ENCODE peak calls at places on chromosome 12, in eight cellular contexts. O, T, S, A, W, G, L and Y are unnamed samples.

GRCh38 chr12:15534322-15534721 is 212.0 kb downstream of the PTPRO start:
- DNase-seq in O (no peak), T (peak), S (peak), A (no peak), W (no peak), G (no peak), L (peak), Y (no peak)

GRCh38 chr12:4956054-4956453 is 46.3 kb downstream of the KCNA1 start:
- DNase-seq in O (no peak), T (no peak), S (no peak), A (no peak), W (no peak), G (no peak), L (no peak), Y (peak)

GRCh38 chr12:114919479-114919878 is 235.5 kb upstream of the TBX3 start:
- DNase-seq in O (peak), T (no peak), S (no peak), A (no peak), W (no peak), G (no peak), L (no peak), Y (no peak)

GRCh38 chr12:89468648-89469326 is 55.8 kb downstream of the GALNT4 start:
- DNase-seq in O (no peak), T (no peak), S (peak), A (no peak), W (no peak), G (no peak), L (no peak), Y (no peak)

GRCh38 chr12:131946757-131947156 is 3.0 kb upstream of the EP400 start:
- DNase-seq in O (no peak), T (no peak), S (no peak), A (no peak), W (peak), G (peak), L (no peak), Y (no peak)

GRCh38 chr12:32331133-32331532 is 68.2 kb upstream of the FGD4 start:
- DNase-seq in O (peak), T (peak), S (no peak), A (no peak), W (no peak), G (no peak), L (no peak), Y (peak)

GRCh38 chr12:29710104-29710503 is 73.6 kb downstream of the TMTC1 start:
- DNase-seq in O (no peak), T (no peak), S (no peak), A (peak), W (peak), G (no peak), L (peak), Y (peak)

GRCh38 chr12:46389130-46389616 is 16.6 kb upstream of the SLC38A2 start:
- DNase-seq in O (no peak), T (peak), S (no peak), A (no peak), W (no peak), G (no peak), L (peak), Y (no peak)

GRCh38 chr12:89960607-89961394 is 252.2 kb upstream of the ATP2B1 start:
- DNase-seq in O (no peak), T (peak), S (no peak), A (no peak), W (no peak), G (no peak), L (peak), Y (no peak)

GRCh38 chr12:128180166-128180565 is 86.8 kb upstream of the TMEM132C start:
- DNase-seq in O (no peak), T (no peak), S (no peak), A (no peak), W (no peak), G (no peak), L (no peak), Y (no peak)

GRCh38 chr12:54749191-54749818 is 101.1 kb upstream of the DCD start:
- DNase-seq in O (peak), T (peak), S (peak), A (peak), W (no peak), G (no peak), L (peak), Y (peak)

GRCh38 chr12:108690799-108691153 is 40.5 kb downstream of the CORO1C start:
- DNase-seq in O (no peak), T (no peak), S (no peak), A (no peak), W (no peak), G (no peak), L (no peak), Y (no peak)

DNA sequence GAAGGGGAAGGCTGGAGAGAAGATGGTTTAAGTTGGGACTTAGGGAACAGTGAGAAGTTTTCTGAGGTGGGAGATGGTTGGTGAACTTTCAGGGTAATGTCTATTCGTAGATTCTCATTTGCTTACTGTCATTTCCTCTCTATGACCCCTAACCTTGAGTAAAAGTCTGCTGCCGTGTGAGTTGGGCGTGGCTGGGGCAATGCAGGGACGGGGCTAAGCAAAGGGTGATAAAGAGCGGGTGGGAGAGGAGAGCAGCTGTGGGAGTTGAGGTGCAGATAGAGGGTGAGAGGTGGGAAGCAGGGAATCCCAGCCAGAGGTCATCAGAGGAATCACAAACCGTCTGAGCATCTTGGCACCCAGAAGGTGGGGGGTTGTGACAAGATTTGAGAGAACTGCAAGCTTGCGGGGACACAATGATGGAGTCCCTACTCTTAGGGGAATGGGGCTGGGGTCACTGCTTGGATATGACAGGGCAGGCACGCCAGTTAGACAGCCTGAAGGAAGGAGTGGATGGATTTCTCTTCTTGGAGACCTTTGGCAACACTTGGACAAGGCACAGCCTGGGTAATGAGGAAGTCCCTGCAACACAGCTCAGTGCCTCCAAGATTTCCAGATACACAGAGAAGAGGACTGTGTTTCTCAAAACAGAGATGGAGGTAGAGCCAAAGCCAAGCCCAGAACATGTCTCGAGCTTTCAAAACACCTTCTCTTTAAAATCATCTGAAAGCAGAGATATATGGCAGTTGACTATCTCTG is 45.9 kb upstream of the CTDSP2 start:
- DNase-seq in O (no peak), T (no peak), S (no peak), A (no peak), W (no peak), G (no peak), L (no peak), Y (no peak)
- H3K9ac ChIP-seq in O (no peak), T (no peak), S (no peak), A (no peak), W (no peak), G (no peak), L (no peak), Y (no peak)

GRCh38 chr12:57545809-57546437 is 1.1 kb downstream of the DCTN2 start:
- DNase-seq in O (peak), T (peak), S (no peak), A (no peak), W (no peak), G (no peak), L (no peak), Y (peak)
- H3K27ac ChIP-seq in O (peak), T (peak), S (no peak), A (no peak), W (no peak), G (peak), L (no peak), Y (no peak)

DNA sequence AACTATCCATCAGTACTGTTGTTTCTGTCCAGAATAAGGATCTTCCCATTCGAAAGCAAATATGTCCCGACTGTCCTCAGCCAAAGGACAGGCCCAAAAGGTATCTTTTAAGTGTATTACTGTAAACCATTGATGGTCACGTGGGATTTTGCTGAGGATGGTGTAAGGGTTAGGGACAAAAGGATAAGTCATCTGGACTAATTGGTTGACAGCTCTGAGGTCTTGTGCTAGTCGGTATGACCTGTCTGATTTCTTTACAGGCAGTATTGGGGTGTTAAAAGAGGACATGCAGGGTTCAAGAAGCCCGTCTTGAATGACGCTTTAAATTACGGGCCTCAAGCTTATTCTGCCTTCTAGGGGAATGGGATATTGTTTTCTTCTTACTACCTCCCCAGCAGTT is 24.4 kb downstream of the CLEC2A start:
- DNase-seq in O (no peak), T (no peak), S (no peak), A (no peak), W (no peak), G (no peak), L (no peak), Y (no peak)
- H3K9ac ChIP-seq in O (no peak), T (no peak), S (no peak), A (no peak), W (no peak), G (no peak), L (no peak), Y (no peak)

GRCh38 chr12:113559466-113559865 is 87.8 kb upstream of the LHX5 start:
- DNase-seq in O (no peak), T (no peak), S (no peak), A (no peak), W (no peak), G (no peak), L (no peak), Y (no peak)

GRCh38 chr12:113561381-113561780 is 89.7 kb upstream of the LHX5 start:
- DNase-seq in O (no peak), T (no peak), S (no peak), A (no peak), W (no peak), G (no peak), L (no peak), Y (no peak)
- H3K27ac ChIP-seq in O (no peak), T (no peak), S (no peak), A (no peak), W (no peak), G (no peak), L (no peak), Y (no peak)

GRCh38 chr12:95164656-95165055 is 52.6 kb downstream of the FGD6 start:
- DNase-seq in O (no peak), T (peak), S (no peak), A (no peak), W (no peak), G (no peak), L (peak), Y (no peak)

GRCh38 chr12:95168746-95169145 is 48.5 kb downstream of the FGD6 start:
- DNase-seq in O (no peak), T (no peak), S (no peak), A (peak), W (no peak), G (no peak), L (no peak), Y (no peak)

GRCh38 chr12:95173392-95174251 is 43.6 kb downstream of the FGD6 start:
- DNase-seq in O (no peak), T (peak), S (no peak), A (no peak), W (no peak), G (peak), L (peak), Y (peak)

GRCh38 chr12:95169368-95169767 is 47.9 kb downstream of the FGD6 start:
- DNase-seq in O (peak), T (peak), S (no peak), A (no peak), W (no peak), G (no peak), L (peak), Y (peak)
- H3K9ac ChIP-seq in O (no peak), T (no peak), S (no peak), A (no peak), W (no peak), G (no peak), L (no peak), Y (no peak)

GRCh38 chr12:55927588-55928502 is at the start of gene PYM1:
- DNase-seq in O (peak), T (peak), S (peak), A (peak), W (peak), G (peak), L (peak), Y (peak)

GRCh38 chr12:55930771-55931316 is at the start of gene DGKA:
- DNase-seq in O (peak), T (peak), S (peak), A (no peak), W (peak), G (peak), L (peak), Y (peak)

GRCh38 chr12:55931317-55931779 is 386 bp downstream of the DGKA start:
- DNase-seq in O (no peak), T (no peak), S (no peak), A (no peak), W (no peak), G (no peak), L (peak), Y (peak)

GRCh38 chr12:55926738-55927587 is 731 bp downstream of the PYM1 start:
- DNase-seq in O (peak), T (peak), S (peak), A (peak), W (peak), G (peak), L (peak), Y (peak)

DNA sequence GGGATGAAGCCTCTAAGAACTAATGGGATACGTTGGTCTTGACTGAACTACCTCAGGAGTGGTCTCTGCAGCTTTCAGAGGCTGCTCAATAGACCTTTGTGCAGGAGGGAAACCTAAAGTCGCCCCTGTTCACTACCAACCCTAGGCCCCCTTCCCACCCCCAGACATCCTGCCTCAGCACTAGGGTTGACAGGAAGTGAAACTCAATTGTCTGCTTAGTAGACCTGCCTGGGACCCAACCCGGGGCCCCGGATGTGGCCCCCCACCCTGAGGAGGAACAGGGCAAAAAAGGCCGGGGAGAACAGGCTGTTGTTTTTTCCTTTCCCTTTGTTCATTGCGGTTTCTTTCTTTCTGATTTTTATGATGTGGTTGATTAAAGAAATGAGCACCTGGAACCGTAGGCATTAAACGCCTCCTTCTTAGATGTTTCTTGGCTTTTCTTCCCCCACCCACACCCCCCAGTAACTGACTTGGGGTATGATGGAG is 1.6 kb upstream of the DGKA start:
- DNase-seq in O (no peak), T (no peak), S (peak), A (no peak), W (no peak), G (peak), L (no peak), Y (no peak)
- H3K27ac ChIP-seq in O (peak), T (no peak), S (peak), A (no peak), W (no peak), G (no peak), L (no peak), Y (no peak)

DNA sequence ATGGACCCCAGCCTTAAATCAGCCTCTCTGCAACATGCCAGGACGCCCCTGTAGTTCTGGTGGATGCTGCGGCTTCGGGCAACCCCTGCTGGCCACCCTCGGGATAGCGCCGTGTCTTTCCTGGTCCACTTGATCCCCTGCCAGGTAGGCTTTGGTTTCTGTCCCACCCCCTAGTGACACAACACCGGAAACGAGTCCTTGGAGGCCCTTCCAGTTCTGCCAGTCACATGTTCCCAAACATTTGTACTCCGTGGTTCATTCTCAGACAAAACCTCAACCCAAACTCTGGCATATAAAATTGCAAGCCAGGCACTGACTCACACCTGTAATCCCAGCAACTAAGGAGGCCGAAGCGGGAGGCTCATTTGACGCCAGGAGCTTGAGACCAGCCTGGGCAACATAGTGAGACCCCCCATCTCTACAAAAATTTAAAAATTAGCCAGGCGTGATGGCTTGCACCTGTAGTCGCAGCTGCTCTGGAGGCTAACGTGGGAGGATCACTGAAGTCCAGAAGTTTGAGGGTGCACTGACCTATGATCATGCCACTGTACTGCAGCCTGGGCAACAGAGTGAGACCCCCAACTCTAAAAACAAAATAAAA is 37.0 kb downstream of the RASAL1 start:
- DNase-seq in O (peak), T (peak), S (peak), A (peak), W (peak), G (peak), L (peak), Y (peak)
- H3K9ac ChIP-seq in O (no peak), T (no peak), S (no peak), A (no peak), W (no peak), G (no peak), L (no peak), Y (no peak)